ENCODE peak calls at places on chromosomes 16 and 17, in ten cellular contexts. One of them, this sample, is unnamed.

GRCh38 chr16:66508914-66509496 is 40.9 kb downstream of the TK2 start:
- DNase-seq in IMR-90: no peak
- DNase-seq in HCT116: no peak
- DNase-seq in H1: no peak
- DNase-seq in body of pancreas: no peak
- DNase-seq in prostate gland: no peak
- DNase-seq in stomach: peak
- DNase-seq in transverse colon: no peak
- DNase-seq in ovary: no peak
- DNase-seq in A549: no peak
- DNase-seq in this sample: no peak

GRCh38 chr17:79743614-79744013 is 12.9 kb downstream of the ENPP7 start:
- DNase-seq in HCT116: no peak
- DNase-seq in A549: no peak
- DNase-seq in stomach: no peak
- DNase-seq in body of pancreas: no peak
- DNase-seq in ovary: no peak
- DNase-seq in H1: no peak
- DNase-seq in IMR-90: no peak
- DNase-seq in prostate gland: no peak
- DNase-seq in transverse colon: no peak
- DNase-seq in this sample: no peak

GRCh38 chr17:28404812-28405570 is 1.0 kb downstream of the SLC46A1 start:
- DNase-seq in H1: no peak
- DNase-seq in transverse colon: no peak
- DNase-seq in stomach: peak
- DNase-seq in A549: no peak
- DNase-seq in body of pancreas: peak
- DNase-seq in IMR-90: no peak
- DNase-seq in ovary: peak
- DNase-seq in HCT116: no peak
- DNase-seq in prostate gland: no peak
- DNase-seq in this sample: no peak

GRCh38 chr17:9371019-9371418 is 204.6 kb downstream of the STX8 start:
- DNase-seq in HCT116: peak
- DNase-seq in A549: peak
- DNase-seq in stomach: no peak
- DNase-seq in H1: no peak
- DNase-seq in ovary: no peak
- DNase-seq in body of pancreas: no peak
- DNase-seq in prostate gland: no peak
- DNase-seq in IMR-90: peak
- DNase-seq in transverse colon: no peak
- DNase-seq in this sample: no peak

GRCh38 chr17:78890111-78890897 is 12.7 kb downstream of the CEP295NL start:
- DNase-seq in ovary: no peak
- DNase-seq in IMR-90: no peak
- DNase-seq in stomach: peak
- DNase-seq in transverse colon: peak
- DNase-seq in A549: no peak
- DNase-seq in prostate gland: no peak
- DNase-seq in body of pancreas: peak
- DNase-seq in HCT116: no peak
- DNase-seq in H1: no peak
- DNase-seq in this sample: peak

GRCh38 chr17:61729690-61730268 is 133.5 kb downstream of the BRIP1 start:
- DNase-seq in prostate gland: no peak
- DNase-seq in stomach: no peak
- DNase-seq in transverse colon: no peak
- DNase-seq in IMR-90: peak
- DNase-seq in ovary: no peak
- DNase-seq in H1: no peak
- DNase-seq in A549: no peak
- DNase-seq in HCT116: no peak
- DNase-seq in body of pancreas: no peak
- DNase-seq in this sample: no peak

GRCh38 chr17:45332989-45333701 is 16.3 kb upstream of the MAP3K14 start:
- DNase-seq in stomach: no peak
- DNase-seq in ovary: no peak
- DNase-seq in prostate gland: no peak
- DNase-seq in transverse colon: peak
- DNase-seq in A549: no peak
- DNase-seq in H1: no peak
- DNase-seq in IMR-90: no peak
- DNase-seq in HCT116: no peak
- DNase-seq in body of pancreas: peak
- DNase-seq in this sample: peak

GRCh38 chr16:49799172-49799571 is 56.7 kb downstream of the ZNF423 start:
- DNase-seq in ovary: no peak
- DNase-seq in stomach: no peak
- DNase-seq in prostate gland: no peak
- DNase-seq in HCT116: no peak
- DNase-seq in IMR-90: no peak
- DNase-seq in transverse colon: no peak
- DNase-seq in body of pancreas: no peak
- DNase-seq in A549: no peak
- DNase-seq in H1: no peak
- DNase-seq in this sample: no peak

GRCh38 chr17:59840329-59840907 is 52.3 kb downstream of the TUBD1 start:
- DNase-seq in HCT116: no peak
- DNase-seq in body of pancreas: no peak
- DNase-seq in stomach: no peak
- DNase-seq in prostate gland: no peak
- DNase-seq in transverse colon: no peak
- DNase-seq in A549: no peak
- DNase-seq in ovary: no peak
- DNase-seq in H1: no peak
- DNase-seq in IMR-90: no peak
- DNase-seq in this sample: no peak

GRCh38 chr16:10210979-10211378 is 28.8 kb upstream of the GRIN2A start:
- DNase-seq in body of pancreas: no peak
- DNase-seq in prostate gland: no peak
- DNase-seq in stomach: no peak
- DNase-seq in IMR-90: no peak
- DNase-seq in transverse colon: no peak
- DNase-seq in H1: no peak
- DNase-seq in A549: no peak
- DNase-seq in ovary: no peak
- DNase-seq in HCT116: no peak
- DNase-seq in this sample: no peak

GRCh38 chr16:89122322-89122831 is 28.7 kb downstream of the ACSF3 start:
- DNase-seq in prostate gland: peak
- DNase-seq in ovary: no peak
- DNase-seq in transverse colon: peak
- DNase-seq in H1: no peak
- DNase-seq in IMR-90: no peak
- DNase-seq in stomach: peak
- DNase-seq in body of pancreas: no peak
- DNase-seq in A549: no peak
- DNase-seq in HCT116: no peak
- DNase-seq in this sample: no peak

GRCh38 chr17:21689604-21690003 is 2.7 kb upstream of the KCNJ18 start:
- DNase-seq in HCT116: peak
- DNase-seq in ovary: peak
- DNase-seq in body of pancreas: peak
- DNase-seq in A549: peak
- DNase-seq in stomach: no peak
- DNase-seq in prostate gland: no peak
- DNase-seq in IMR-90: peak
- DNase-seq in H1: no peak
- DNase-seq in transverse colon: no peak
- DNase-seq in this sample: no peak

GRCh38 chr16:66521951-66522771 is 27.8 kb downstream of the TK2 start:
- DNase-seq in H1: no peak
- DNase-seq in HCT116: peak
- DNase-seq in A549: no peak
- DNase-seq in IMR-90: peak
- DNase-seq in prostate gland: no peak
- DNase-seq in body of pancreas: peak
- DNase-seq in stomach: peak
- DNase-seq in transverse colon: peak
- DNase-seq in ovary: no peak
- DNase-seq in this sample: peak

GRCh38 chr16:79158337-79158736 is 442.2 kb downstream of the MAF start:
- DNase-seq in prostate gland: no peak
- DNase-seq in transverse colon: no peak
- DNase-seq in H1: no peak
- DNase-seq in stomach: no peak
- DNase-seq in A549: no peak
- DNase-seq in HCT116: no peak
- DNase-seq in IMR-90: no peak
- DNase-seq in body of pancreas: no peak
- DNase-seq in ovary: no peak
- DNase-seq in this sample: no peak

GRCh38 chr16:66289051-66289680 is 77.3 kb upstream of the CDH5 start:
- DNase-seq in stomach: no peak
- DNase-seq in ovary: no peak
- DNase-seq in A549: no peak
- DNase-seq in H1: no peak
- DNase-seq in body of pancreas: no peak
- DNase-seq in IMR-90: no peak
- DNase-seq in transverse colon: no peak
- DNase-seq in HCT116: no peak
- DNase-seq in prostate gland: no peak
- DNase-seq in this sample: no peak

DNA sequence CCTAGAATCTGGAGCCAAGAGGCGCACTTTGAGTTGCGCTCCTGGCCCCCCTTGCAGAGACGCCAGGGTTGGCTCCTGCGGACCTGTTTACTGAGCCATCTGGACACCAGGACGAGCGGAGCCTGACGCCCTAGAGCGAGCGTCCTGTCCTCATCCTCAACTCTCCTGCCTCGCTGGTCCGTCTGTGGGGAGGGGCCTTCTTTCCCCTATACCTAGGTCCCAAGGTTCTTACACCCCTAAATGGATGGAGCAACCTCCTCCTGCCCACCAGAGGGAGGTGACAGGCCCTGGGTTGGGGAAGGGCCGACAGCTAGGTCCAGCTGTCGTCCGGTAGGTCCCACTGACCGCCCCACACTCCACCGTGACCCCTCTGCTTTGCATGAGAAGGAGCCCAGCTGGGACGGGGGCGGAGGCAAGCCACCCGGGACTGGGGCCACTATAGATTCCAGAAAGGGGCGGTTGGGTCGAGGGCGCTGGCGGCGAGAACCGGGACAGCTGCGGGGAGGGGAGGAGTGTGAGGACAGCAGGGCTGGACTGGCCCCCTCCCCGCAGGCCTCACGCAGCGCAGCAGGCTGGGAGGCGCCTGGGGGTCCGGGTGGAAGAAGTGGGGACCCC is 3.0 kb upstream of the LHX1 start:
- DNase-seq in stomach: no peak
- DNase-seq in transverse colon: no peak
- DNase-seq in body of pancreas: no peak
- DNase-seq in HCT116: no peak
- DNase-seq in IMR-90: no peak
- DNase-seq in ovary: no peak
- DNase-seq in A549: peak
- DNase-seq in prostate gland: no peak
- DNase-seq in H1: no peak
- DNase-seq in this sample: no peak
- TF ChIP-seq CTCF in stomach: no peak
- TF ChIP-seq CTCF in transverse colon: no peak
- TF ChIP-seq CTCF in body of pancreas: no peak
- TF ChIP-seq CTCF in HCT116: no peak
- TF ChIP-seq CTCF in IMR-90: no peak
- TF ChIP-seq CTCF in ovary: no peak
- TF ChIP-seq CTCF in A549: no peak
- TF ChIP-seq CTCF in prostate gland: no peak
- TF ChIP-seq CTCF in H1: peak
- TF ChIP-seq CTCF in this sample: no peak

GRCh38 chr16:21987498-21987897 is 13.4 kb downstream of the PDZD9 start:
- DNase-seq in stomach: no peak
- DNase-seq in prostate gland: no peak
- DNase-seq in ovary: no peak
- DNase-seq in IMR-90: no peak
- DNase-seq in transverse colon: no peak
- DNase-seq in HCT116: no peak
- DNase-seq in body of pancreas: no peak
- DNase-seq in H1: no peak
- DNase-seq in A549: no peak
- DNase-seq in this sample: no peak
- TF ChIP-seq POLR2A in stomach: no peak
- TF ChIP-seq POLR2A in prostate gland: no peak
- TF ChIP-seq POLR2A in ovary: no peak
- TF ChIP-seq POLR2A in IMR-90: no peak
- TF ChIP-seq POLR2A in transverse colon: peak
- TF ChIP-seq POLR2A in HCT116: no peak
- TF ChIP-seq POLR2A in body of pancreas: no peak
- TF ChIP-seq POLR2A in H1: no peak
- TF ChIP-seq POLR2A in A549: no peak
- TF ChIP-seq POLR2A in this sample: no peak

GRCh38 chr17:47695664-47696376 is 1.9 kb downstream of the TBKBP1 start:
- DNase-seq in H1: no peak
- DNase-seq in A549: no peak
- DNase-seq in IMR-90: no peak
- DNase-seq in HCT116: no peak
- DNase-seq in transverse colon: no peak
- DNase-seq in body of pancreas: peak
- DNase-seq in stomach: no peak
- DNase-seq in prostate gland: no peak
- DNase-seq in ovary: no peak
- DNase-seq in this sample: no peak
- H3K4me3 ChIP-seq in H1: peak
- H3K4me3 ChIP-seq in A549: no peak
- H3K4me3 ChIP-seq in IMR-90: no peak
- H3K4me3 ChIP-seq in HCT116: no peak
- H3K4me3 ChIP-seq in transverse colon: no peak
- H3K4me3 ChIP-seq in body of pancreas: no peak
- H3K4me3 ChIP-seq in stomach: peak
- H3K4me3 ChIP-seq in prostate gland: peak
- H3K4me3 ChIP-seq in ovary: peak
- H3K4me3 ChIP-seq in this sample: peak

DNA sequence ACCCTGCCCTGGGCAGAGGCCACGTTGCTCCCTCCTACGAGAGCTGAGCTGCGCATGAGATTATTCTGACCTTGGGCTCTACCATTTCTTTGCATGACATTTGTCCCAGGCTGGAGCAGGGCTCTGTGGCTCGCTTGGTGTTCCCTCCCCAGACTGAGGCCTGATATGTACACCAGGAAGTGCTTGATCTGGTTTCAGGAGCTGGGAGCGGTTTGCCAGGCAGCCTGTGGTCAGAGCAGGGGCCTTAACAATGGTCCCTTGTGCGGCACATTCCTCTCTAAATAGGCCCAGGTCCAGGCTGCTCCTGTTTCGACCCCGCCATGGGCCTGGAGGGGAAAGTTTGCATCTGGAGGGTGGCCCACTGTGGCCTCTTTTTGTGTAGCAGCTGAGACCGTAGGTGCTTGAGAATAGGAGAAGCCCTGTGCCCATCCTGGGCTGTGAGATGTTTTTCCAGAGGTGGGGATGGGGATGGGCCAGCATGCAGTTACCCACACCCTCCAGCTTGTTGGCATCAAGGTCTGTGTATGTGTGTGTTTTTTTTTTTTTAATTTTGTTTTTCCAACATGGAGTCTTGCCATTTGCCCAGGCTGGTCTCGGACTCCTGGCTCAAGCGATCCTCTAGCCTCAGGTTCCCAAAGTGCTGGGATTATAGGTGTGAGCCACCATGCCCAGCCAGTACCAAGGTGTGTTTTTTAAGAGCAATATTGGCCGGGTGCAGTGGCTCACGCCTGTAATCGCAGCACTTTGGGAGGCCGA is 253.9 kb downstream of the SEC14L1 start:
- DNase-seq in A549: no peak
- DNase-seq in IMR-90: no peak
- DNase-seq in ovary: no peak
- DNase-seq in stomach: peak
- DNase-seq in body of pancreas: peak
- DNase-seq in HCT116: peak
- DNase-seq in prostate gland: peak
- DNase-seq in transverse colon: peak
- DNase-seq in H1: no peak
- DNase-seq in this sample: no peak
- TF ChIP-seq CTCF in A549: no peak
- TF ChIP-seq CTCF in IMR-90: no peak
- TF ChIP-seq CTCF in ovary: no peak
- TF ChIP-seq CTCF in stomach: no peak
- TF ChIP-seq CTCF in body of pancreas: no peak
- TF ChIP-seq CTCF in HCT116: no peak
- TF ChIP-seq CTCF in prostate gland: no peak
- TF ChIP-seq CTCF in transverse colon: no peak
- TF ChIP-seq CTCF in H1: no peak
- TF ChIP-seq CTCF in this sample: no peak

This sample was measured in NB4.